ENCODE peak calls at places on chromosomes 12 and 14, in six cellular contexts. N is memory B cell; K is stimulated activated CD8-positive, alpha-beta memory T cell treated with anti-CD3 and anti-CD28 coated beads, Interleukin-2, amount 100 ng/mL, for 48 hours; U is EH; G is Caki2; Z is KG1. Y is an unnamed sample.
A peak's percentile ranks its signal among the peaks of the same experiment; 100 is the strongest.

GRCh38 chr14:98444077-98444476 is 827.9 kb downstream of the BCL11B start:
- DNase-seq in K (no peak), U (no peak), N (no peak), Z (no peak), G (no peak), Y (no peak)

GRCh38 chr12:131850856-131851559 is 22.8 kb downstream of the MMP17 start:
- DNase-seq in Z (no peak), U (peak; percentile 47), N (no peak), G (no peak), K (no peak), Y (no peak)

GRCh38 chr12:46303039-46303666 is 34.3 kb upstream of the SLC38A1 start:
- DNase-seq in N (peak; percentile 43), U (peak; percentile 54), G (no peak), Z (no peak), K (no peak), Y (peak; percentile 15)

GRCh38 chr12:132342322-132342721 is 12.9 kb upstream of the GALNT9 start:
- DNase-seq in U (no peak), Z (no peak), G (peak; percentile 10), N (no peak), K (no peak), Y (no peak)

GRCh38 chr14:55350461-55350860 is 61.2 kb downstream of the ATG14 start:
- DNase-seq in U (no peak), G (no peak), K (no peak), Z (no peak), N (no peak), Y (no peak)

GRCh38 chr14:78157855-78158436 is 12.2 kb upstream of the NRXN3 start:
- DNase-seq in N (no peak), Z (no peak), G (no peak), K (no peak), U (peak; percentile 2), Y (no peak)

GRCh38 chr12:27083861-27084271 is 1.5 kb upstream of the C12orf71 start:
- DNase-seq in U (peak; percentile 72), K (no peak), N (no peak), Z (no peak), G (no peak), Y (no peak)

GRCh38 chr14:93231129-93231979 is 24.3 kb downstream of the UBR7 start:
- DNase-seq in G (no peak), N (no peak), U (peak; percentile 67), K (no peak), Z (no peak), Y (no peak)

GRCh38 chr14:55481769-55482168 is 41.4 kb upstream of the TBPL2 start:
- DNase-seq in K (no peak), U (no peak), Z (no peak), G (no peak), N (no peak), Y (no peak)